ENCODE peak calls at places on chromosomes 4 and X, in five cellular contexts. One of them, this sample, is unnamed. For H4K20me1, the result is how much of the 10 kb centered on the place peaks cover.

GRCh38 chrX:43881410-43882293 is 598 bp downstream of the MAOB start:
- DNase-seq in GM23248: peak
- DNase-seq in IMR-90: no peak
- DNase-seq in H1: no peak
- DNase-seq in DND-41: no peak
- DNase-seq in this sample: no peak

GRCh38 chrX:16827225-16827624 is 41.0 kb downstream of the TXLNG start:
- DNase-seq in GM23248: peak
- DNase-seq in H1: no peak
- DNase-seq in IMR-90: peak
- DNase-seq in DND-41: no peak
- DNase-seq in this sample: no peak

GRCh38 chrX:132750312-132751042 is 208.0 kb downstream of the HS6ST2 start:
- DNase-seq in GM23248: no peak
- DNase-seq in DND-41: peak
- DNase-seq in IMR-90: no peak
- DNase-seq in H1: no peak
- DNase-seq in this sample: no peak

GRCh38 chr4:123104275-123104674 is 181.9 kb upstream of the NUDT6 start:
- DNase-seq in H1: no peak
- DNase-seq in GM23248: peak
- DNase-seq in IMR-90: peak
- DNase-seq in DND-41: no peak
- DNase-seq in this sample: no peak

GRCh38 chrX:17453791-17454190 is 78.8 kb downstream of the NHS start:
- DNase-seq in H1: no peak
- DNase-seq in IMR-90: no peak
- DNase-seq in DND-41: no peak
- DNase-seq in GM23248: no peak
- DNase-seq in this sample: no peak

GRCh38 chrX:43679058-43679457 is 23.0 kb downstream of the MAOA start:
- DNase-seq in GM23248: no peak
- DNase-seq in H1: no peak
- DNase-seq in IMR-90: no peak
- DNase-seq in DND-41: no peak
- DNase-seq in this sample: no peak

GRCh38 chr4:183182873-183183725 is 84.0 kb downstream of the WWC2 start:
- DNase-seq in IMR-90: peak
- DNase-seq in DND-41: no peak
- DNase-seq in H1: peak
- DNase-seq in GM23248: peak
- DNase-seq in this sample: no peak

GRCh38 chr4:168480991-168481588 is 798 bp upstream of the DDX60L start:
- DNase-seq in H1: no peak
- DNase-seq in IMR-90: peak
- DNase-seq in GM23248: peak
- DNase-seq in DND-41: peak
- DNase-seq in this sample: peak

GRCh38 chr4:152594981-152595916 is 59.4 kb upstream of the FBXW7 start:
- DNase-seq in GM23248: no peak
- DNase-seq in DND-41: no peak
- DNase-seq in H1: no peak
- DNase-seq in IMR-90: no peak
- DNase-seq in this sample: no peak

GRCh38 chr4:180164799-180165198 is 2078.4 kb upstream of the TENM3 start:
- DNase-seq in GM23248: no peak
- DNase-seq in H1: no peak
- DNase-seq in DND-41: no peak
- DNase-seq in IMR-90: peak
- DNase-seq in this sample: no peak

GRCh38 chr4:25030283-25031076 is at the start of gene LGI2:
- DNase-seq in H1: no peak
- DNase-seq in DND-41: no peak
- DNase-seq in GM23248: peak
- DNase-seq in IMR-90: no peak
- DNase-seq in this sample: no peak

GRCh38 chrX:101417981-101418841 is 10.2 kb downstream of the HNRNPH2 start:
- DNase-seq in DND-41: no peak
- DNase-seq in H1: no peak
- DNase-seq in IMR-90: no peak
- DNase-seq in GM23248: peak
- DNase-seq in this sample: peak

GRCh38 chr4:126843492-126844067 is 789.2 kb upstream of the INTU start:
- DNase-seq in H1: no peak
- DNase-seq in IMR-90: no peak
- DNase-seq in GM23248: no peak
- DNase-seq in DND-41: no peak
- DNase-seq in this sample: no peak

GRCh38 chrX:68059469-68059868 is 373.8 kb downstream of the OPHN1 start:
- DNase-seq in DND-41: no peak
- DNase-seq in IMR-90: no peak
- DNase-seq in GM23248: peak
- DNase-seq in H1: no peak
- DNase-seq in this sample: no peak

GRCh38 chr4:84530871-84531270 is 31.8 kb upstream of the NKX6-1 start:
- DNase-seq in H1: no peak
- DNase-seq in DND-41: no peak
- DNase-seq in GM23248: peak
- DNase-seq in IMR-90: peak
- DNase-seq in this sample: no peak

GRCh38 chrX:41616935-41617334 is 71.8 kb upstream of the GPR34 start:
- DNase-seq in H1: no peak
- DNase-seq in DND-41: no peak
- DNase-seq in IMR-90: no peak
- DNase-seq in GM23248: no peak
- DNase-seq in this sample: no peak

GRCh38 chr4:82367438-82368097 is 6.2 kb downstream of the HNRNPD start:
- DNase-seq in H1: no peak
- DNase-seq in GM23248: no peak
- DNase-seq in DND-41: no peak
- DNase-seq in IMR-90: no peak
- DNase-seq in this sample: no peak

GRCh38 chr4:127124919-127125318 is 507.8 kb upstream of the INTU start:
- DNase-seq in IMR-90: peak
- DNase-seq in H1: no peak
- DNase-seq in DND-41: no peak
- DNase-seq in GM23248: peak
- DNase-seq in this sample: no peak

GRCh38 chrX:12975999-12976558 is 1.2 kb downstream of the TMSB4X start:
- DNase-seq in H1: no peak
- DNase-seq in GM23248: peak
- DNase-seq in DND-41: peak
- DNase-seq in IMR-90: peak
- DNase-seq in this sample: peak

GRCh38 chr4:161256716-161257115 is 907.1 kb downstream of the FSTL5 start:
- DNase-seq in DND-41: no peak
- DNase-seq in H1: no peak
- DNase-seq in IMR-90: no peak
- DNase-seq in GM23248: peak
- DNase-seq in this sample: peak

GRCh38 chr4:88858752-88859151 is 161.1 kb upstream of the NAP1L5 start:
- DNase-seq in IMR-90: no peak
- DNase-seq in GM23248: no peak
- DNase-seq in H1: no peak
- DNase-seq in DND-41: no peak
- DNase-seq in this sample: peak

GRCh38 chr4:26197018-26197779 is 123.6 kb upstream of the RBPJ start:
- DNase-seq in IMR-90: peak
- DNase-seq in H1: no peak
- DNase-seq in DND-41: peak
- DNase-seq in GM23248: peak
- DNase-seq in this sample: no peak

GRCh38 chrX:141975839-141976238 is 72.1 kb downstream of the MAGEC1 start:
- DNase-seq in IMR-90: no peak
- DNase-seq in GM23248: no peak
- DNase-seq in DND-41: no peak
- DNase-seq in H1: no peak
- DNase-seq in this sample: no peak

GRCh38 chrX:124378643-124379042 is 32.3 kb downstream of the SH2D1A start:
- DNase-seq in IMR-90: no peak
- DNase-seq in GM23248: no peak
- DNase-seq in H1: no peak
- DNase-seq in DND-41: no peak
- DNase-seq in this sample: no peak

GRCh38 chrX:102712216-102712966 is at the start of gene GPRASP2:
- DNase-seq in H1: no peak
- DNase-seq in IMR-90: no peak
- DNase-seq in GM23248: peak
- DNase-seq in DND-41: no peak
- DNase-seq in this sample: no peak

GRCh38 chr4:112889619-112890294 is 159.7 kb upstream of the ANK2 start:
- DNase-seq in H1: no peak
- DNase-seq in GM23248: peak
- DNase-seq in DND-41: no peak
- DNase-seq in IMR-90: peak
- DNase-seq in this sample: no peak

GRCh38 chrX:54248309-54248708 is 65.3 kb upstream of the FAM120C start:
- DNase-seq in H1: no peak
- DNase-seq in DND-41: no peak
- DNase-seq in IMR-90: peak
- DNase-seq in GM23248: peak
- DNase-seq in this sample: peak

GRCh38 chr4:17168571-17168970 is 270.1 kb upstream of the LDB2 start:
- DNase-seq in GM23248: peak
- DNase-seq in IMR-90: peak
- DNase-seq in H1: no peak
- DNase-seq in DND-41: no peak
- DNase-seq in this sample: no peak

GRCh38 chr4:32488690-32489089 is 1768.5 kb downstream of the PCDH7 start:
- DNase-seq in DND-41: no peak
- DNase-seq in H1: no peak
- DNase-seq in GM23248: peak
- DNase-seq in IMR-90: no peak
- DNase-seq in this sample: no peak

GRCh38 chr4:158588777-158589176 is 67.1 kb downstream of the RXFP1 start:
- DNase-seq in DND-41: no peak
- DNase-seq in IMR-90: no peak
- DNase-seq in GM23248: no peak
- DNase-seq in H1: no peak
- DNase-seq in this sample: no peak
- H2AFZ ChIP-seq in DND-41: no peak
- H2AFZ ChIP-seq in IMR-90: no peak
- H2AFZ ChIP-seq in GM23248: no peak
- H2AFZ ChIP-seq in H1: no peak
- H2AFZ ChIP-seq in this sample: no peak

GRCh38 chr4:4506961-4507360 is 34.9 kb downstream of the STX18 start:
- DNase-seq in IMR-90: no peak
- DNase-seq in H1: no peak
- DNase-seq in GM23248: no peak
- DNase-seq in DND-41: no peak
- DNase-seq in this sample: no peak

GRCh38 chr4:4507923-4508322 is 33.9 kb downstream of the STX18 start:
- DNase-seq in IMR-90: no peak
- DNase-seq in DND-41: no peak
- DNase-seq in GM23248: no peak
- DNase-seq in H1: no peak
- DNase-seq in this sample: peak

GRCh38 chr4:4509521-4509920 is 32.3 kb downstream of the STX18 start:
- DNase-seq in H1: no peak
- DNase-seq in IMR-90: no peak
- DNase-seq in DND-41: no peak
- DNase-seq in GM23248: no peak
- DNase-seq in this sample: no peak

GRCh38 chr4:4504783-4505182 is 37.1 kb downstream of the STX18 start:
- DNase-seq in IMR-90: no peak
- DNase-seq in DND-41: no peak
- DNase-seq in GM23248: no peak
- DNase-seq in H1: no peak
- DNase-seq in this sample: no peak

DNA sequence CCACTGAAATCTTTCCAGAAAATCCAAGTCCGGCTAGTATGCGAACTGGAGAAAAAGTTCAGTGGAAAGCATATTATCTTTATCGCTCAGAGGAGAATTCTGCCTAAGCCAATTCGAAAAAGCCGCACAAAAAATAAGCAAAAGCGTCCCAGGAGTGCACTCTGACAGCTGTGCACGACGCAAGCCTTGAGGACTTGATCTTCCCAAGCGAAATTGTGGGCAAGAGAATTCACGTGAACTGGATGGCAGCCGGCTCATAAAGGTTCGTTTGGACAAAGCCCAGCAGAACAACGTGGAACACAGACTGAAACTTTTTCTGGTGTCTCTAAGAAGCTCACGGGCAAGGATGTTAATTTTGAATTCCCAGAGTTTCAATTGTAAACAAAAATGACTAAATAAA is 34.4 kb downstream of the STX18 start:
- DNase-seq in H1: no peak
- DNase-seq in IMR-90: no peak
- DNase-seq in GM23248: no peak
- DNase-seq in DND-41: no peak
- DNase-seq in this sample: no peak
- H4K20me1 ChIP-seq in H1: under half
- H4K20me1 ChIP-seq in IMR-90: under half
- H4K20me1 ChIP-seq in GM23248: under half
- H4K20me1 ChIP-seq in DND-41: under half
- H4K20me1 ChIP-seq in this sample: under half

GRCh38 chrX:84933956-84934556 is 69.6 kb upstream of the APOOL start:
- DNase-seq in DND-41: no peak
- DNase-seq in IMR-90: no peak
- DNase-seq in H1: no peak
- DNase-seq in GM23248: no peak
- DNase-seq in this sample: no peak

DNA sequence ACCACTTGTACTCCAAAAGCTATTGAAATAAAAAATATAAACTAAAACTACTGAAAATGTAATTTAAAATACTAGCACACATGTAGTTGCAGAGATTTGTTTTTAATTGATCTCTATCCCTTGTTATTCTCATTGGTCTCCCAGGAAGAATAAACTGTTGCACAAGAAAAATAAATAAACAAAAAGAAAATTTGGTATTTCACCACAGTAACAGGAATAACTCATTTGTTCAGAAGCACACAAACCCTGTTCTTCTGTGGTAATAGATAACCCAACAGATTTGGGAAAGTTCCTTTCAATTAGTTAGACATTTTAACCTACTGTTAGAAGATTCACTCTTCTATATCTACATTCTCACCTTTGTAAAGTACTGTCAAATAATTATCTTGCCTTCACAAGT is 70.9 kb upstream of the APOOL start:
- DNase-seq in IMR-90: no peak
- DNase-seq in H1: no peak
- DNase-seq in GM23248: no peak
- DNase-seq in DND-41: no peak
- DNase-seq in this sample: no peak
- H2AFZ ChIP-seq in IMR-90: no peak
- H2AFZ ChIP-seq in H1: no peak
- H2AFZ ChIP-seq in GM23248: no peak
- H2AFZ ChIP-seq in DND-41: no peak
- H2AFZ ChIP-seq in this sample: no peak

GRCh38 chr4:56972389-56972788 is 5.0 kb downstream of the NOA1 start:
- DNase-seq in IMR-90: no peak
- DNase-seq in DND-41: no peak
- DNase-seq in H1: no peak
- DNase-seq in GM23248: no peak
- DNase-seq in this sample: no peak
- H4K20me1 ChIP-seq in IMR-90: under half
- H4K20me1 ChIP-seq in DND-41: under half
- H4K20me1 ChIP-seq in H1: under half
- H4K20me1 ChIP-seq in GM23248: under half
- H4K20me1 ChIP-seq in this sample: under half